ENCODE peak calls at places on chromosomes 11 and 22, in seven cellular contexts. W is naive thymus-derived CD4-positive, alpha-beta T cell; Z is upper lobe of left lung; Y is cardiac muscle cell; P is fibroblast of lung; H is thoracic aorta; A is CD4-positive, alpha-beta T cell. C is an unnamed sample.

GRCh38 chr11:86681039-86681745 is 8.8 kb upstream of the ME3 start:
- DNase-seq in W (no peak), Z (no peak), Y (no peak), P (no peak), H (no peak), A (no peak), C (no peak)

GRCh38 chr11:73760066-73760679 is 701 bp downstream of the RAB6A start:
- DNase-seq in W (no peak), Z (peak; percentile 90), Y (peak; percentile 34), P (peak; percentile 37), H (peak; percentile 6), A (no peak), C (peak; percentile 43)

GRCh38 chr22:47164514-47165337 is 402.3 kb downstream of the TBC1D22A start:
- DNase-seq in W (no peak), Z (no peak), Y (no peak), P (no peak), H (no peak), A (no peak), C (peak; percentile 6)

GRCh38 chr22:37121887-37122591 is 12.5 kb upstream of the TMPRSS6 start:
- DNase-seq in W (peak; percentile 92), Z (no peak), Y (no peak), P (peak; percentile 50), H (no peak), A (peak; percentile 88), C (no peak)

GRCh38 chr22:37442537-37442936 is 15.3 kb upstream of the ELFN2 start:
- DNase-seq in W (no peak), Z (no peak), Y (no peak), P (peak; percentile 67), H (no peak), A (no peak), C (no peak)

GRCh38 chr11:18312663-18313420 is 9.1 kb downstream of the HPS5 start:
- DNase-seq in W (no peak), Z (no peak), Y (no peak), P (peak; percentile 83), H (no peak), A (no peak), C (no peak)

GRCh38 chr11:65206901-65207300 is 25.2 kb downstream of the CAPN1 start:
- DNase-seq in W (no peak), Z (no peak), Y (no peak), P (no peak), H (no peak), A (no peak), C (no peak)

GRCh38 chr11:110830344-110831141 is 118.3 kb upstream of the ARHGAP20 start:
- DNase-seq in W (no peak), Z (no peak), Y (no peak), P (peak; percentile 90), H (no peak), A (no peak), C (no peak)

GRCh38 chr11:76626921-76627391 is 43.6 kb downstream of the LRRC32 start:
- DNase-seq in W (no peak), Z (no peak), Y (no peak), P (peak; percentile 89), H (no peak), A (no peak), C (no peak)

GRCh38 chr11:4491878-4492606 is 9.6 kb downstream of the OR52K1 start:
- DNase-seq in W (no peak), Z (no peak), Y (no peak), P (no peak), H (no peak), A (no peak), C (no peak)

GRCh38 chr22:37234736-37235711 is 9.0 kb downstream of the RAC2 start:
- DNase-seq in W (no peak), Z (no peak), Y (no peak), P (no peak), H (no peak), A (no peak), C (no peak)

GRCh38 chr11:70650075-70650909 is 252.0 kb downstream of the CTTN start:
- DNase-seq in W (peak; percentile 30), Z (no peak), Y (peak; percentile 94), P (peak; percentile 69), H (no peak), A (no peak), C (no peak)

GRCh38 chr11:12729941-12730340 is 55.7 kb downstream of the TEAD1 start:
- DNase-seq in W (no peak), Z (no peak), Y (no peak), P (no peak), H (no peak), A (no peak), C (no peak)
- H3K27ac ChIP-seq in W (no peak overlapping the region), Z (no peak overlapping the region), Y (no peak overlapping the region), P (no peak overlapping the region), H (no peak overlapping the region), A (no peak overlapping the region), C (no peak overlapping the region)

GRCh38 chr11:61919841-61920631 is 2.7 kb upstream of the RAB3IL1 start:
- DNase-seq in W (no peak), Z (no peak), Y (no peak), P (no peak), H (no peak), A (no peak), C (no peak)
- H3K27ac ChIP-seq in W (no peak overlapping the region), Z (no peak overlapping the region), Y (no peak overlapping the region), P (no peak overlapping the region), H (no peak overlapping the region), A (no peak overlapping the region), C (no peak overlapping the region)

GRCh38 chr22:35593885-35594470 is 23.2 kb downstream of the MB start:
- DNase-seq in W (no peak), Z (no peak), Y (no peak), P (no peak), H (no peak), A (no peak), C (no peak)
- H3K27ac ChIP-seq in W (no peak overlapping the region), Z (no peak overlapping the region), Y (no peak overlapping the region), P (no peak overlapping the region), H (no peak overlapping the region), A (no peak overlapping the region), C (no peak overlapping the region)

DNA sequence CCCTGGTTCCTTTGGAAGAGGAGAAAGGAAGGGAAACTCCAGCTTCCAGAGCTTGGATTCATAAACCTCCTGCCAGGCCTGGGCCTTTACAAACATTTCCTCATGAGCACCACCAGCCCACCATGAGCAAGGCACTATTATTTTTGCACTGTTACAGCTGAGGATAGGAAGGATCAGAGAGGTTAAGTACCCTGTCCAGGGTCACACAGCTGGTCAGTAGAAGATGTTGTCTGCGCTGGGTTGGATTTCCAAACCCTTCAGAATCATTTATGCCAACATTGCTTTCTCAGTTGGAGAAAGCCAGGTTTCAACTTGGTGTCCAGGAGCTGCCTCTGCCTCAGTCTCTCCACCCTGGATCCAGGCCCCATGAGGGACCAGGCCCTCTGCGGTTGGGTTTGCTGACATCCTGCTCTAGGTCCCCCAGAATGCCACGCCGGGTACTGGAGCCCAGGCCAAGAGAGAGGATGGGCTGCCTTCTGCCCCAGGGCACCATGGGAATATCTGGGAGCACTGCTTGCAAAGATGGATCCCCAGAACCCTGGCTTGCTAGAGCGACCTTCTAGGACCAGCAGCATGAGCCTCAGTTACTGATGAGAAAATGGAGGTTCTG is 29.7 kb upstream of the SHISAL1 start:
- DNase-seq in W (no peak), Z (no peak), Y (no peak), P (no peak), H (no peak), A (no peak), C (no peak)
- H3K27ac ChIP-seq in W (no peak overlapping the region), Z (no peak overlapping the region), Y (peak overlapping the region; percentile 74), P (no peak overlapping the region), H (peak overlapping the region; percentile 9), A (no peak overlapping the region), C (peak overlapping the region; percentile 64)

GRCh38 chr22:17896552-17896951 is 122.3 kb upstream of the BID start:
- DNase-seq in W (no peak), Z (no peak), Y (peak; percentile 51), P (no peak), H (no peak), A (no peak), C (peak; percentile 46)
- H3K27ac ChIP-seq in W (no peak overlapping the region), Z (no peak overlapping the region), Y (no peak overlapping the region), P (no peak overlapping the region), H (no peak overlapping the region), A (no peak overlapping the region), C (no peak overlapping the region)

GRCh38 chr11:8784936-8785335 is 102.3 kb downstream of the RPL27A start:
- DNase-seq in W (no peak), Z (no peak), Y (no peak), P (no peak), H (no peak), A (no peak), C (no peak)
- H3K27ac ChIP-seq in W (no peak overlapping the region), Z (no peak overlapping the region), Y (no peak overlapping the region), P (no peak overlapping the region), H (no peak overlapping the region), A (no peak overlapping the region), C (no peak overlapping the region)